ENCODE peak calls at places on chromosomes 5 and 9, in four cellular contexts. C, U, M and I are unnamed samples.

GRCh38 chr5:40410939-40411635 is 268.6 kb upstream of the PTGER4 start:
- DNase-seq in C (no peak), U (peak; percentile 74), M (no peak), I (no peak)

GRCh38 chr9:23814243-23814642 is 11.8 kb downstream of the ELAVL2 start:
- DNase-seq in C (no peak), U (no peak), M (no peak), I (no peak)

GRCh38 chr9:81047280-81047679 is 642.1 kb downstream of the TLE1 start:
- DNase-seq in C (no peak), U (no peak), M (no peak), I (no peak)

GRCh38 chr9:37902804-37903580 is 935 bp downstream of the SLC25A51 start:
- DNase-seq in C (no peak), U (no peak), M (peak; percentile 46), I (no peak)

GRCh38 chr5:82397741-82398320 is 119.7 kb upstream of the RPS23 start:
- DNase-seq in C (no peak), U (no peak), M (no peak), I (no peak)

GRCh38 chr5:18798058-18798457 is 1163.8 kb downstream of the TAF11L14 start:
- DNase-seq in C (no peak), U (no peak), M (no peak), I (no peak)

GRCh38 chr5:76634661-76635060 is 11.5 kb upstream of the F2RL2 start:
- DNase-seq in C (no peak), U (no peak), M (no peak), I (no peak)

GRCh38 chr9:132412089-132412488 is 2.1 kb downstream of the CFAP77 start:
- DNase-seq in C (no peak), U (no peak), M (peak; percentile 48), I (no peak)

GRCh38 chr9:111839387-111839786 is 44.6 kb upstream of the SHOC1 start:
- DNase-seq in C (peak; percentile 39), U (peak; percentile 41), M (no peak), I (no peak)

GRCh38 chr9:109737295-109737694 is 42.7 kb upstream of the PALM2AKAP2 start:
- DNase-seq in C (no peak), U (no peak), M (no peak), I (no peak)

GRCh38 chr5:109485030-109485429 is 75.3 kb upstream of the PJA2 start:
- DNase-seq in C (no peak), U (no peak), M (peak; percentile 23), I (no peak)

GRCh38 chr9:106075568-106075967 is 381.2 kb downstream of the TMEM38B start:
- DNase-seq in C (no peak), U (no peak), M (no peak), I (no peak)

GRCh38 chr5:1801954-1802295 is 718 bp downstream of the NDUFS6 start:
- DNase-seq in C (no peak), U (no peak), M (no peak), I (no peak)

GRCh38 chr5:134114886-134115805 is 665 bp downstream of the TCF7 start:
- DNase-seq in C (no peak), U (no peak), M (peak; percentile 74), I (no peak)

GRCh38 chr5:168317521-168318147 is 26.2 kb downstream of the WWC1 start:
- DNase-seq in C (no peak), U (no peak), M (peak; percentile 31), I (no peak)

GRCh38 chr5:65721050-65721774 is 697 bp downstream of the SGTB start:
- DNase-seq in C (no peak), U (peak; percentile 2), M (peak; percentile 16), I (no peak)

GRCh38 chr5:9544502-9545300 is 1.2 kb downstream of the SEMA5A start:
- DNase-seq in C (no peak), U (peak; percentile 19), M (peak; percentile 70), I (peak; percentile 56)

GRCh38 chr9:110767559-110768063 is 99.0 kb downstream of the MUSK start:
- DNase-seq in C (no peak), U (no peak), M (no peak), I (no peak)

GRCh38 chr5:30279237-30279636 is 914.2 kb upstream of the CDH6 start:
- DNase-seq in C (no peak), U (no peak), M (no peak), I (no peak)

GRCh38 chr9:109232449-109232848 is 65.4 kb upstream of the FRRS1L start:
- DNase-seq in C (no peak), U (no peak), M (no peak), I (no peak)

GRCh38 chr5:169190860-169191259 is 110.1 kb downstream of the SLIT3 start:
- DNase-seq in C (no peak), U (no peak), M (no peak), I (no peak)

GRCh38 chr9:35728041-35728971 is 3.7 kb downstream of the TLN1 start:
- DNase-seq in C (no peak), U (peak; percentile 86), M (peak; percentile 30), I (no peak)

GRCh38 chr9:28853487-28853886 is 1280.2 kb upstream of the C9orf72 start:
- DNase-seq in C (no peak), U (no peak), M (no peak), I (no peak)

GRCh38 chr9:96486351-96487029 is 36.5 kb downstream of the HABP4 start:
- DNase-seq in C (no peak), U (no peak), M (no peak), I (no peak)

GRCh38 chr5:96331210-96331609 is 101.8 kb downstream of the PCSK1 start:
- DNase-seq in C (no peak), U (peak; percentile 70), M (no peak), I (no peak)

GRCh38 chr5:74237746-74238145 is 402.8 kb downstream of the ENC1 start:
- DNase-seq in C (no peak), U (no peak), M (no peak), I (no peak)

GRCh38 chr5:71475788-71476384 is 20.4 kb downstream of the BDP1 start:
- DNase-seq in C (no peak), U (no peak), M (peak; percentile 59), I (peak; percentile 34)

GRCh38 chr9:76962732-76963131 is 56.7 kb upstream of the FOXB2 start:
- DNase-seq in C (no peak), U (no peak), M (no peak), I (no peak)

GRCh38 chr5:177382423-177383029 is 1.7 kb upstream of the SLC34A1 start:
- DNase-seq in C (no peak), U (peak; percentile 68), M (no peak), I (no peak)
- TF ChIP-seq POLR2AphosphoS5 in C (no peak), U (no peak), M (no peak), I (no peak)

GRCh38 chr5:135172718-135173117 is 138.7 kb upstream of the PITX1 start:
- DNase-seq in C (no peak), U (no peak), M (no peak), I (no peak)
- TF ChIP-seq SPI1 in C (no peak), U (no peak), M (no peak), I (no peak)

GRCh38 chr5:126449751-126450271 is 26.6 kb downstream of the GRAMD2B start:
- DNase-seq in C (peak; percentile 79), U (no peak), M (no peak), I (no peak)
- TF ChIP-seq POLR2AphosphoS5 in C (peak; percentile 50), U (no peak), M (no peak), I (peak; percentile 31)

GRCh38 chr9:116360974-116361373 is 207.4 kb downstream of the PAPPA start:
- DNase-seq in C (no peak), U (no peak), M (no peak), I (no peak)

GRCh38 chr9:116359958-116360357 is 206.4 kb downstream of the PAPPA start:
- DNase-seq in C (no peak), U (no peak), M (no peak), I (no peak)

GRCh38 chr9:116365056-116365471 is 211.5 kb downstream of the PAPPA start:
- DNase-seq in C (no peak), U (no peak), M (no peak), I (no peak)

GRCh38 chr9:116361558-116361957 is 208.0 kb downstream of the PAPPA start:
- DNase-seq in C (no peak), U (no peak), M (no peak), I (no peak)

GRCh38 chr9:116362493-116362892 is 208.9 kb downstream of the PAPPA start:
- DNase-seq in C (no peak), U (no peak), M (no peak), I (no peak)
- TF ChIP-seq SPI1 in C (no peak), U (no peak), M (no peak), I (no peak)

GRCh38 chr5:113056988-113057387 is 80.4 kb downstream of the DCP2 start:
- DNase-seq in C (no peak), U (peak; percentile 46), M (no peak), I (no peak)
- TF ChIP-seq POLR2AphosphoS5 in C (no peak), U (no peak), M (no peak), I (no peak)

GRCh38 chr5:44884036-44884435 is 75.3 kb downstream of the MRPS30 start:
- DNase-seq in C (no peak), U (no peak), M (no peak), I (no peak)

GRCh38 chr5:44875661-44876250 is 67.0 kb downstream of the MRPS30 start:
- DNase-seq in C (peak; percentile 55), U (no peak), M (no peak), I (peak; percentile 33)

GRCh38 chr5:44885903-44886302 is 77.2 kb downstream of the MRPS30 start:
- DNase-seq in C (peak; percentile 44), U (no peak), M (no peak), I (peak; percentile 19)

DNA sequence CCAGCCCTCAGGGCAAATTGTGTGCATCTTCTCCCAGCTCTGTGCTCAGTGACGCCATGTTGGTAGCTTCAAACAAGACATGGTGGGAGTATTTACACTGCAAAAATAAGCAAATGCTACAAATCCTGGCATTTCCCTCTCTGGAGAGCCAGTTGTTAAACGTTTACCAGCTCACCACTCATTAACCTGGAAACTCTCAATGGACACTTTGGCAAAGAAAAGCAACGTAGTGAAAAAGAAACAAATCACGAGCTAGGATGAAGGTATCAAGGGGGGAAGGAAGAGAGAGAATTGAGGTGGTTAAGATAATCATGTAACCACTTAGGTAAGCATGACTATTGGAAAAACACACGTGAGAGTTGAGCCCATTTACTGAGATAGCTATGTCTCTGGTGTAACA is 72.5 kb downstream of the MRPS30 start:
- DNase-seq in C (no peak), U (no peak), M (no peak), I (no peak)
- TF ChIP-seq SPI1 in C (no peak), U (no peak), M (no peak), I (no peak)

DNA sequence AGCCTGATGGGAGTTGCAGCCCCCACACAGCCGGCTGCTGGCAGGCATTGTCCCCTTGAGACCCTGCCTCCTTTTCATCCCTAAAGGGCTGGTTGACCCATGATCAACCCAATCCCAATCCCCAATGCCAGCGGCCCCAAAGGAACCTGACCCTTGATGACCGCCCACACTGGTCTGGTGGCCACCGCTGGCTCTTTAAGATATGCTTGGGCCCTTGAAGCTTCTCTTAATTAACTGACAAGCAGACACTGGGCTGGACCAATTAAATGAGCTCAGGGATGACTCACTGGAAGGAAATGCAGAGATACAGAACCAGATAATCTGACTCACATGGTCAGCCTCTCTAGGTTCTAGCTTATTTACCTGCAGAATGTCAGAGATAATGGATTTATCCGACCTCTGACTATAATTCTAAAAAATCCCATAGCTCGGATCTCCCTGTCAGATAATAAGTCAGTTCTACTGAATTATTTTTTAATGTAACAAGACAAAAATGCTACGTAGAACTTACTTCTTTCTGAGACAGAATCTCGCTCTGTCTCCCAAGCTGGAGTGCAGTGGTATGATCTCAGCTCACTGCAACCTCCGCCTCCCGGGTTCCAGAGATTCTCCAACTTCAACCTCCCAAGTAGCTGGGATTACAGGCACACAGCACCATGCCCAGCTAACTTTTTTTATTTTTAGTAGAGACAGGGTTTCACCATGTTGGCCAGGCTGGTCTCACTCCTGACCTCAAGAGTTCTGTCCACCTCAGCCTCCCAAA is 11.1 kb upstream of the MLANA start:
- DNase-seq in C (no peak), U (no peak), M (peak; percentile 47), I (no peak)
- TF ChIP-seq POLR2AphosphoS5 in C (no peak), U (no peak), M (peak; percentile 76), I (no peak)

GRCh38 chr5:28954074-28954473 is 1915.7 kb upstream of the CDH9 start:
- DNase-seq in C (no peak), U (no peak), M (no peak), I (no peak)
- TF ChIP-seq SPI1 in C (no peak), U (no peak), M (no peak), I (no peak)